ENCODE peak calls at places on chromosomes 1 and 21, in six cellular contexts. R is neuronal stem cell, V is trophoblast cell, Y is mesenchymal stem cell, W is IMR-90, Z is mesendoderm. T is an unnamed sample.

GRCh38 chr1:97433520-97434175 is 487.2 kb downstream of the DPYD start:
- DNase-seq in R (no peak), V (peak; percentile 26), Y (peak; percentile 50), W (peak; percentile 93), Z (no peak), T (no peak)

GRCh38 chr1:85550784-85551516 is 29.6 kb upstream of the CCN1 start:
- DNase-seq in R (no peak), V (no peak), Y (peak; percentile 73), W (peak; percentile 86), Z (no peak), T (no peak)

GRCh38 chr1:230771773-230772354 is 24.7 kb downstream of the CAPN9 start:
- DNase-seq in R (no peak), V (peak; percentile 48), Y (no peak), W (no peak), Z (no peak), T (no peak)

GRCh38 chr1:236163460-236164153 is 21.3 kb downstream of the GPR137B start:
- DNase-seq in R (no peak), V (no peak), Y (no peak), W (no peak), Z (peak; percentile 37), T (no peak)

GRCh38 chr1:209746469-209747269 is 9.2 kb upstream of the TRAF3IP3 start:
- DNase-seq in R (no peak), V (no peak), Y (no peak), W (no peak), Z (no peak), T (no peak)

GRCh38 chr1:164380893-164381292 is 178.1 kb upstream of the PBX1 start:
- DNase-seq in R (no peak), V (no peak), Y (no peak), W (no peak), Z (no peak), T (no peak)

GRCh38 chr1:15282810-15283474 is 35.9 kb downstream of the FHAD1 start:
- DNase-seq in R (no peak), V (no peak), Y (no peak), W (no peak), Z (peak; percentile 46), T (no peak)

GRCh38 chr1:27116697-27117096 is 38.2 kb downstream of the SLC9A1 start:
- DNase-seq in R (no peak), V (no peak), Y (peak; percentile 34), W (no peak), Z (no peak), T (no peak)

GRCh38 chr1:169809370-169810095 is 14.8 kb upstream of the METTL18 start:
- DNase-seq in R (no peak), V (peak; percentile 84), Y (peak; percentile 48), W (peak; percentile 35), Z (peak; percentile 14), T (no peak)

GRCh38 chr21:15210235-15210678 is 145.5 kb upstream of the NRIP1 start:
- DNase-seq in R (no peak), V (peak; percentile 97), Y (peak; percentile 27), W (no peak), Z (peak; percentile 26), T (peak; percentile 29)

GRCh38 chr1:236748471-236748870 is 46.6 kb upstream of the MTR start:
- DNase-seq in R (no peak), V (peak; percentile 14), Y (no peak), W (no peak), Z (peak; percentile 34), T (no peak)

GRCh38 chr1:77536813-77537212 is 145.6 kb downstream of the ZZZ3 start:
- DNase-seq in R (no peak), V (no peak), Y (peak; percentile 87), W (peak; percentile 98), Z (no peak), T (no peak)

GRCh38 chr1:85440584-85440983 is 24.4 kb downstream of the DDAH1 start:
- DNase-seq in R (no peak), V (no peak), Y (no peak), W (no peak), Z (no peak), T (no peak)

GRCh38 chr1:232558974-232559373 is 71.0 kb downstream of the SIPA1L2 start:
- DNase-seq in R (no peak), V (no peak), Y (no peak), W (no peak), Z (peak; percentile 96), T (no peak)

GRCh38 chr1:172845371-172845770 is 186.5 kb downstream of the FASLG start:
- DNase-seq in R (no peak), V (peak; percentile 9), Y (peak; percentile 46), W (peak; percentile 20), Z (no peak), T (no peak)

GRCh38 chr21:15679630-15680029 is 50.2 kb upstream of the USP25 start:
- DNase-seq in R (no peak), V (no peak), Y (no peak), W (no peak), Z (peak; percentile 13), T (no peak)

GRCh38 chr1:192491804-192492554 is 83.6 kb upstream of the RGS1 start:
- DNase-seq in R (no peak), V (no peak), Y (peak; percentile 45), W (peak; percentile 45), Z (no peak), T (no peak)

GRCh38 chr1:145918992-145919939 is 749 bp upstream of the PEX11B start:
- DNase-seq in R (peak; percentile 17), V (peak; percentile 59), Y (peak; percentile 69), W (peak; percentile 53), Z (peak; percentile 63), T (peak; percentile 64)

GRCh38 chr1:36766481-36766880 is 267.8 kb downstream of the GRIK3 start:
- DNase-seq in R (no peak), V (no peak), Y (no peak), W (no peak), Z (no peak), T (no peak)

GRCh38 chr1:78843111-78843908 is 163.2 kb downstream of the ADGRL4 start:
- DNase-seq in R (no peak), V (peak; percentile 5), Y (peak; percentile 64), W (peak; percentile 68), Z (no peak), T (no peak)

GRCh38 chr21:35652872-35653271 is 407.5 kb downstream of the SETD4 start:
- DNase-seq in R (no peak), V (no peak), Y (no peak), W (no peak), Z (no peak), T (no peak)

GRCh38 chr21:33767236-33767635 is 124.9 kb downstream of the ITSN1 start:
- DNase-seq in R (no peak), V (no peak), Y (no peak), W (peak; percentile 46), Z (no peak), T (no peak)

DNA sequence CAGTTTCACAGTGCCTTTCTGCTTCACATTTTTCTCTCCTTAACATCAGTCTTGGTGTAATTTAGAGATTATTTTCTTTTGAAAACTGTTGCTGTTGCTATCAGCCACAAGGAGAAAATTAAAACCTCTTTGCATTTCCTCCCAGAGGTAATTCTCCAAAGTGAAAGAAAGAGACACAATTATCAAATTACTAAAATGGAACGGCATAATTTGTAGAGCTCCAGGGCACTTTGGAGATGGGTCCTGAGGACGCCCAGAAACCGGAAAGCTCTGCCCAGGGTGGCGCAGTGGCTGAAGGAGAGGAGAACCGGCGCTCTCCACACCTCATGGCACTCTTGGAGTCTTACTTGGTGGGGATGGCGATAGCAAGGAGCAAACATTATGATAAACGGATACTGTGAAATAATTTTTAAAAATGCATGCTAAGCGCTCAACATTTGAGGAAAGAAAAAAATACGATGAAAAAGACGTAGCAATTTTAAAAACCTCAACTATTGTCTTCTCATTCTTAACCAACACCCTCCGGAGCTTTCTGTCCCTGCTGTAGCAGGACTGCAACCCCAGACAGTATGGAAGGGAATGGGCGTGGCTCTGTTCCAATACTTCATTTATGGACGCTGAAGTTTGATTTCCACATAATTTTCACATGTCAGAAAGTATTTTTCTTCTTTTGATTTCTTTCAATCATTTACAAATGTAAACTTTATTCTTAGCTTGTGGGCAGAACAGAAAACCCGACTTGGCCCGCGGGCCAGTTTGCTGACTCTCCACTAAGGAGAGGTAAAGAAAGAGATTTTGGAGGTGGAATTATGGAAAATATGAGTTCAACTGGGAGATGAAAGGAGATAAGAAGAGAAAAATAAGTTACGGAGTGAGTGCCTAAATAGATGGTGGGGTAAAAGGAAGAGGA is 1.1 kb downstream of the S100A11 start:
- DNase-seq in R (no peak), V (peak; percentile 62), Y (peak; percentile 53), W (no peak), Z (peak; percentile 61), T (no peak)
- H2BK120ac ChIP-seq in R (no peak overlapping the region), V (peak overlapping the region; percentile 97), Y (no peak overlapping the region), W (peak overlapping the region; percentile 13), Z (peak overlapping the region; percentile 92), T (no peak overlapping the region)

GRCh38 chr1:183652107-183652506 is 1.0 kb downstream of the APOBEC4 start:
- DNase-seq in R (no peak), V (no peak), Y (no peak), W (no peak), Z (no peak), T (no peak)
- H2BK5ac ChIP-seq in R (no peak overlapping the region), V (no peak overlapping the region), Y (no peak overlapping the region), W (no peak overlapping the region), Z (no peak overlapping the region), T (no peak overlapping the region)

DNA sequence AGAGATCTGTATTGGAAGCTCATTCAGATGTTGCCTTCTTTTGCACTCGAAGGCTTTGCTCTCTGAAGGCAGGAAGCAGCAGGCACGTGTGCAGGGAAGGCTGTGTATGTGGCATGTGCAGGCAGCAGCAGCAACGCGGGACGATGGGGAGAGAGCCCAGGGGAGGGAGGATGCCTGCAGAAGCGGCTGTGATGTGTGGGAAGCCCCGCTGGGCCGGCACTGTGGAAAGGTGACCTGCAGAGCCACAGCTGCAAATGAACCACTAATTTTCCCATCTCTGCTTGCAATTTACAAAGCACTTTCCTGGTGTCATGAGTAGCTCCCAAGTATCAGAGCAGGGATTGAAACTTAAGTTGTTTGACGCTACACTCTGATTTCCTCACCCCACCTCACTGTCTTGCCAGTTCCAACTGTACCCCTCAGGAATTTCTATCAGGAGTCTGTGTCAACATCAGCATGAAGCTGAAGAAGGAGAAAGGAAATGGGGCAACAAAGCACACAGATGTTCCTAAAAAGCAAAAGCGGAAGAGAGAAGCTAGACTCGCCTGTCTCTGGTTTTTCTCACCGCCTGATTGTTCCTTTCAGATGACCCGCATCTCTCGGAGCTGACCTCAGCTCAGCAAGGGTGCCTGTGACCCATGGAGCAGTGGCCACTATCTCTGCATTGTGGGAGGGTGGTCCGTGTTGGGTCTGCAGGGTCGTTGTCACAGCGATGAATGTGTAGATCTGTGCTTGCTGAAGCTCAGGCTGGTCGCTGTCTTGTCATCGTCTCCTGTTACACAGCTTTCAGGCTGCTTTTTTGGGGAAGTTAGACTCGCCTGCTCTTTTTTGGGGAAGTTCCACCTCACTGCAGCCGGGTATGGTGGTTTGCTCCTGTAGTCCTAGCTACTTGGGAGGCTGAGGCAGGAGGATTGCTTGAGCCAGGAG is 156.1 kb downstream of the KIF26B start:
- DNase-seq in R (peak; percentile 36), V (peak; percentile 27), Y (peak; percentile 74), W (no peak), Z (peak; percentile 65), T (peak; percentile 51)
- H2BK120ac ChIP-seq in R (no peak overlapping the region), V (no peak overlapping the region), Y (peak overlapping the region; percentile 71), W (no peak overlapping the region), Z (no peak overlapping the region), T (no peak overlapping the region)

DNA sequence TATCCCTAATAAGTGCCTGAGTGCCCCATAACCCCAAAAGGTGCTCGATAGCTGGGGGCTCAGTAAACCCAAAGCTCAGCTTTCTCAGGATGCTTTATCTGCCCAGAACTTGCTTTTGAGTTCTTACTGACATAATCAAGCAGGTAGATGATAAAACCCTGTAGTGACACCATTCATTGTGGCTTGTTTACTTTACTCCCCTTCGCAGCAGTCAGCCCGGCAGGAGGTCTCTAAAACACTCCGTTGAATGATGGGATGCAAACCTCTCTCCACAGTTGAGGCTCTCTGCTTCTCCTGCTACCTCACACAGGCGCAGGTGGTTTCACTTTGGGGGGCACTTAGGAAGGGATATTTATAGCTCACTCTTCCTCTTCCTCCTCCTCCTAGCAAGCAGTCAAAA is 349.4 kb downstream of the HLX start:
- DNase-seq in R (no peak), V (no peak), Y (no peak), W (no peak), Z (peak; percentile 84), T (peak; percentile 51)
- H2BK5ac ChIP-seq in R (no peak overlapping the region), V (no peak overlapping the region), Y (no peak overlapping the region), W (no peak overlapping the region), Z (no peak overlapping the region), T (no peak overlapping the region)